ENCODE peak calls at places on chromosomes 16 and 17, in four cellular contexts. One of them, this sample, is unnamed.

GRCh38 chr17:2299136-2299535 is 4.4 kb downstream of the SMG6 start:
- DNase-seq in skeletal muscle cell: no peak
- DNase-seq in progenitor cell of endocrine pancreas: no peak
- DNase-seq in T47D: no peak
- DNase-seq in this sample: no peak

GRCh38 chr17:58556833-58557250 is 42.4 kb upstream of the MTMR4 start:
- DNase-seq in skeletal muscle cell: no peak
- DNase-seq in progenitor cell of endocrine pancreas: no peak
- DNase-seq in T47D: peak; percentile 60
- DNase-seq in this sample: no peak

GRCh38 chr16:22814330-22815105 is 556 bp downstream of the HS3ST2 start:
- DNase-seq in skeletal muscle cell: no peak
- DNase-seq in progenitor cell of endocrine pancreas: no peak
- DNase-seq in T47D: no peak
- DNase-seq in this sample: no peak

GRCh38 chr16:24977673-24978065 is 37.5 kb downstream of the ARHGAP17 start:
- DNase-seq in skeletal muscle cell: peak; percentile 52
- DNase-seq in progenitor cell of endocrine pancreas: no peak
- DNase-seq in T47D: no peak
- DNase-seq in this sample: no peak

GRCh38 chr16:12255473-12255872 is 278.9 kb downstream of the SNX29 start:
- DNase-seq in skeletal muscle cell: no peak
- DNase-seq in progenitor cell of endocrine pancreas: no peak
- DNase-seq in T47D: no peak
- DNase-seq in this sample: no peak

GRCh38 chr17:29115906-29116651 is 64.1 kb downstream of the MYO18A start:
- DNase-seq in skeletal muscle cell: no peak
- DNase-seq in progenitor cell of endocrine pancreas: no peak
- DNase-seq in T47D: peak; percentile 67
- DNase-seq in this sample: no peak

GRCh38 chr16:74076568-74076967 is 220.0 kb upstream of the PSMD7 start:
- DNase-seq in skeletal muscle cell: no peak
- DNase-seq in progenitor cell of endocrine pancreas: no peak
- DNase-seq in T47D: no peak
- DNase-seq in this sample: no peak

GRCh38 chr16:57977418-57978069 is 6.6 kb upstream of the CNGB1 start:
- DNase-seq in skeletal muscle cell: no peak
- DNase-seq in progenitor cell of endocrine pancreas: no peak
- DNase-seq in T47D: no peak
- DNase-seq in this sample: no peak

GRCh38 chr16:24731722-24732419 is 2.4 kb downstream of the TNRC6A start:
- DNase-seq in skeletal muscle cell: no peak
- DNase-seq in progenitor cell of endocrine pancreas: no peak
- DNase-seq in T47D: no peak
- DNase-seq in this sample: no peak

GRCh38 chr17:66814026-66814425 is 20.9 kb upstream of the CACNG5 start:
- DNase-seq in skeletal muscle cell: no peak
- DNase-seq in progenitor cell of endocrine pancreas: no peak
- DNase-seq in T47D: no peak
- DNase-seq in this sample: no peak

GRCh38 chr17:33674685-33675084 is 381.6 kb upstream of the ASIC2 start:
- DNase-seq in skeletal muscle cell: peak; percentile 6
- DNase-seq in progenitor cell of endocrine pancreas: peak; percentile 45
- DNase-seq in T47D: peak; percentile 72
- DNase-seq in this sample: peak; percentile 15

GRCh38 chr17:34424814-34425490 is 61.9 kb upstream of the CCL1 start:
- DNase-seq in skeletal muscle cell: no peak
- DNase-seq in progenitor cell of endocrine pancreas: no peak
- DNase-seq in T47D: no peak
- DNase-seq in this sample: no peak

GRCh38 chr16:80743772-80744171 is 60.6 kb downstream of the CDYL2 start:
- DNase-seq in skeletal muscle cell: no peak
- DNase-seq in progenitor cell of endocrine pancreas: no peak
- DNase-seq in T47D: no peak
- DNase-seq in this sample: no peak

This sample was measured in LNCaP clone FGC.